ENCODE peak calls at places on chromosomes 3 and 15, in five cellular contexts. D is stomach; Z is WTC11; N is stimulated activated naive CD8-positive, alpha-beta T cell treated with anti-CD3 and anti-CD28 coated beads, Interleukin-15, amount 100 ng/mL, for 72 hours; S is progenitor cell of endocrine pancreas. Q is an unnamed sample.

GRCh38 chr15:36966704-36967103 is 133.6 kb downstream of the MEIS2 start:
- DNase-seq in D (no peak), Z (no peak), N (no peak), S (no peak), Q (no peak)

GRCh38 chr3:31161889-31162288 is 267.4 kb upstream of the GADL1 start:
- DNase-seq in D (no peak), Z (no peak), N (no peak), S (no peak), Q (no peak)

GRCh38 chr3:187639912-187640822 is 30.0 kb downstream of the SST start:
- DNase-seq in D (peak; percentile 36), Z (no peak), N (no peak), S (no peak), Q (no peak)

GRCh38 chr3:125194061-125194848 is 18.3 kb downstream of the SLC12A8 start:
- DNase-seq in D (no peak), Z (no peak), N (no peak), S (no peak), Q (no peak)

GRCh38 chr15:74423443-74424257 is 10.1 kb downstream of the SEMA7A start:
- DNase-seq in D (no peak), Z (no peak), N (no peak), S (no peak), Q (no peak)

GRCh38 chr3:61530355-61530754 is 31.0 kb upstream of the PTPRG start:
- DNase-seq in D (no peak), Z (no peak), N (no peak), S (no peak), Q (no peak)

GRCh38 chr3:127387119-127387518 is 99.3 kb upstream of the PRR20G start:
- DNase-seq in D (no peak), Z (no peak), N (no peak), S (no peak), Q (no peak)

GRCh38 chr3:63911901-63912767 is at the start of gene SCAANT1:
- DNase-seq in D (peak; percentile 93), Z (peak; percentile 83), N (peak; percentile 80), S (peak; percentile 73), Q (peak; percentile 84)

GRCh38 chr3:105938101-105938500 is 69.3 kb upstream of the CBLB start:
- DNase-seq in D (no peak), Z (no peak), N (no peak), S (no peak), Q (no peak)

GRCh38 chr15:60301024-60301423 is 96.8 kb downstream of the ANXA2 start:
- DNase-seq in D (no peak), Z (no peak), N (no peak), S (no peak), Q (no peak)

GRCh38 chr3:197028711-197029510 is 706 bp downstream of the MELTF start:
- DNase-seq in D (no peak), Z (no peak), N (no peak), S (no peak), Q (peak; percentile 32)

GRCh38 chr3:187808466-187809291 is 63.4 kb upstream of the BCL6 start:
- DNase-seq in D (no peak), Z (no peak), N (no peak), S (no peak), Q (no peak)

GRCh38 chr3:42654331-42655201 is 1.1 kb downstream of the ZBTB47 start:
- DNase-seq in D (peak; percentile 42), Z (peak; percentile 85), N (no peak), S (peak; percentile 57), Q (no peak)

GRCh38 chr3:133040696-133041523 is 2.7 kb downstream of the TMEM108 start:
- DNase-seq in D (peak; percentile 75), Z (peak; percentile 86), N (peak; percentile 45), S (peak; percentile 73), Q (no peak)

GRCh38 chr3:105868745-105869530 is at the start of gene CBLB:
- DNase-seq in D (peak; percentile 91), Z (peak; percentile 82), N (peak; percentile 87), S (peak; percentile 72), Q (peak; percentile 85)

GRCh38 chr15:62069551-62069950 is 2.8 kb downstream of the C2CD4A start:
- DNase-seq in D (no peak), Z (no peak), N (no peak), S (no peak), Q (no peak)